ENCODE peak calls at places on chromosomes 16 and 17, in four cellular contexts. L is heart right ventricle, Z is T1000, X is body of pancreas. V is an unnamed sample.
A peak's percentile ranks its signal among the peaks of the same experiment; 100 is the strongest.

GRCh38 chr17:66348605-66349165 is 46.3 kb downstream of the PRKCA start:
- DNase-seq in L (peak; percentile 35), Z (no peak), X (peak; percentile 32), V (peak; percentile 79)

GRCh38 chr16:51888534-51888933 is 658.4 kb downstream of the TOX3 start:
- DNase-seq in L (no peak), Z (no peak), X (no peak), V (no peak)

GRCh38 chr17:19718613-19719364 is 2.4 kb upstream of the SLC47A2 start:
- DNase-seq in L (no peak), Z (no peak), X (peak; percentile 45), V (peak; percentile 16)

GRCh38 chr16:49354101-49354500 is 19.5 kb upstream of the C16orf78 start:
- DNase-seq in L (no peak), Z (no peak), X (no peak), V (no peak)

GRCh38 chr17:77320046-77320445 is 179.3 kb downstream of the SEC14L1 start:
- DNase-seq in L (no peak), Z (no peak), X (no peak), V (no peak)

GRCh38 chr17:39195568-39196160 is 1.8 kb downstream of the CACNB1 start:
- DNase-seq in L (no peak), Z (no peak), X (no peak), V (no peak)

GRCh38 chr16:72639494-72639893 is 408.4 kb downstream of the ZFHX3 start:
- DNase-seq in L (no peak), Z (no peak), X (no peak), V (no peak)

GRCh38 chr17:79843917-79844815 is 4.9 kb upstream of the CBX4 start:
- DNase-seq in L (peak; percentile 71), Z (no peak), X (peak; percentile 70), V (peak; percentile 53)

V was measured in colonic mucosa.